ENCODE peak calls at places on chromosomes 13 and 19, in six cellular contexts. P is IMR-90, O is neuronal stem cell, B is mesendoderm, E is mesenchymal stem cell, A is H1. I is an unnamed sample.

GRCh38 chr13:37027639-37028038 is 27.1 kb downstream of the EXOSC8 start:
- DNase-seq in P (no peak), O (no peak), E (no peak), A (no peak), B (no peak), I (no peak)

GRCh38 chr13:91375119-91375729 is 23.2 kb upstream of the GPC5 start:
- DNase-seq in E (peak), A (no peak), O (no peak), P (peak), B (peak), I (no peak)

GRCh38 chr13:34894756-34895155 is 47.3 kb upstream of the NBEA start:
- DNase-seq in P (no peak), A (no peak), O (no peak), B (no peak), E (no peak), I (no peak)

GRCh38 chr19:19420570-19421301 is 15.3 kb downstream of the GATAD2A start:
- DNase-seq in A (no peak), O (no peak), B (no peak), P (no peak), E (no peak), I (no peak)

GRCh38 chr19:30209617-30210600 is 162.3 kb upstream of the ZNF536 start:
- DNase-seq in B (no peak), P (no peak), E (no peak), A (no peak), O (no peak), I (peak)

GRCh38 chr13:48446454-48446853 is 33.5 kb upstream of the LPAR6 start:
- DNase-seq in O (no peak), E (peak), A (no peak), B (no peak), P (peak), I (no peak)

GRCh38 chr13:70203661-70204229 is 95.5 kb upstream of the KLHL1 start:
- DNase-seq in O (no peak), A (no peak), P (no peak), E (no peak), B (peak), I (no peak)

GRCh38 chr13:91313103-91313502 is 34.4 kb upstream of the MIR17HG start:
- DNase-seq in P (peak), B (peak), O (no peak), A (no peak), E (peak), I (no peak)

GRCh38 chr13:43783820-43784219 is 3.0 kb downstream of the ENOX1 start:
- DNase-seq in E (peak), O (no peak), A (no peak), B (peak), P (peak), I (no peak)

GRCh38 chr19:24178207-24178606 is 91.2 kb downstream of the ZNF254 start:
- DNase-seq in A (no peak), O (no peak), P (no peak), B (no peak), E (no peak), I (no peak)

DNA sequence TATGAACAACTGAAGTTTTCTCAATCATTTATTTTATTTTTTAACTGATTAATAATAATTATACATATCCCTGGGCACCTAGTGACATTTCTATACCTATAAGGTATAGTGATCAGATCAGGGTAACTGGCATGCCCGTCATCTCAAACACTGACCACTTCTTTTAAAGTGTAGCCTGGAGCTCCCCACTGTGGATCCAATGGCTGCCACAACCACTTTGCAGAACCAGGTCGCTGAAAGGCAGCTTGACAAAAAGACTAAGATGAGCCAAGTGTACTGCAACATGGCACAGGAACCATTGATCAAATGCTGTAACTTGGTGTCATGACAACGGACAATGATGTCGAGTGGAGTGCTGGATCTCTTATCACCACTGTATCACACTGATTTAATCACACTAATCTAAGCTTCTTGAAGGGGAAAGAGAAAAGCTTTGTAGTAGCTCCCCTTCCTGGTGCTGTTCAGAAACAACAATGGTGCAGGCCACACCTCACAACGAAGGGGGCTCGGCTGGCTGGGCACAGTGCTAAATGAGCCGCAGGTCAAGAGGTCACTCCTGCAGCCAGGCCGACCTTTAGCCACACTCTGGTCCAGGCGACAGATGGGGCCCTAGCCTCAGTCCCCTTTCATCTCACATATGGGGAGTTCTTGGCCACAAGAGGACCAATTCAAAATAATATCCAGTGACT is 2.3 kb upstream of the TNFRSF19 start:
- DNase-seq in A (no peak), P (no peak), B (peak), E (no peak), O (peak), I (peak)
- H2BK5ac ChIP-seq in A (no peak), P (no peak), B (no peak), E (no peak), O (no peak), I (no peak)

GRCh38 chr13:98272549-98272948 is 95.5 kb upstream of the RNF113B start:
- DNase-seq in P (no peak), A (no peak), B (peak), E (no peak), O (peak), I (no peak)
- H2BK5ac ChIP-seq in P (no peak), A (no peak), B (peak), E (no peak), O (no peak), I (no peak)

GRCh38 chr19:41363753-41364545 is at the start of gene B9D2:
- DNase-seq in B (peak), A (peak), P (peak), E (peak), O (peak), I (peak)
- H2BK5ac ChIP-seq in B (peak), A (peak), P (peak), E (peak), O (peak), I (no peak)

DNA sequence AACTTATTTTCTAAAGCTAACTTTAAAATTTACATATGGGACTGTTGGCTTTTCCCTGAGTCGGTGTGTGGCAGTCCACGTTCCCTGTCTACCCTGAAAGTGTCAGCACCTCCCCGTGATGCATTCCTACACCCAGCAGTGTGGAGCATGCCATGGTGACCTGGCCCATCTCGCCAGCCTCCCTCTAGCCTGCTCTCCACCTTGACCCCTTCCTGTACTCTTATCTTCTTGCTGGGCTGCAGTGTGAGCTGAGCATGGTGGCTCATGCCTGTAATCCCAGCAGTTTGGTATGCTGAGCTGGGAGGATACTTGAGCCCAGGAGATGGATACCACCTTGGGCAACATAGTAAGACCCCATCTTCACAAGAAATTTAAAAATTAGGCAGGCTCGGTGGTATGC is 25.4 kb downstream of the MICOS13 start:
- DNase-seq in O (no peak), A (no peak), P (no peak), E (no peak), B (no peak), I (no peak)
- H2BK5ac ChIP-seq in O (no peak), A (no peak), P (no peak), E (no peak), B (no peak), I (no peak)

DNA sequence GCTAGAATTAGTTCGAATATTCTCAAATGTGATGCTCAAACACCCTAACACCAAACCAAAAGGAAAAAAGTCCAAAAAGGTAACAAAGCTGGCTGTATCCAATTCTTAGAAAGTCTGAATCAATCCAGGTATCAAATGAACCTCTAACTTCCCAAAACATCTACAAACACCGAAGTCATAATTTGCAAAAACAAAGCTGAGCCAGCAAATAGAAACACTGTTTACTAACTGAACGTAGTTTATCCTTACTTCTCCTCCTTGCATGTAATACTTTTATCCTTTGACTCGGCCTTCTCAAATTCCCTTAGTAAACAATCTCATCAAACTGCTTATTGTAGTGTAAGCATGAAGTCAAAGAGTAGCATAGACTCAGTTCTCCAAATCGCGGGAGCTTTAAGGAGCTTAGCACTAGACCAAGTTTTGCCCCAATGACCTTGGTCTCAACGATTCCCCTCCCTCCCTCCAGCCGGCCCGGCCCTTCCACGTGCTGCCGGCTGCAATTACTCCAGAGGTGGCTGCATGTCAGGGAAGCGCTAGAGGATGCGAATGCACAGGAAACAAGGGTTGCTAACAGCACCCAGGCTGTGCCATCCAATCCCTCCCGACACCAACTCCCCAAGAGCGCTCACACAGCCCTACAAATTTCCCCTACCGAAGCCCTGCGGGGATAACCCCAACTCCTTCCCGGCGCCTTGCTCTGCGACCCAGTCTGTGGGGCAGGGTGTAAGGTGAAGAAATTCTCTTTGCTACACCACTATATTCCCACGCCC is 693 bp downstream of the XPO4 start:
- DNase-seq in B (peak), O (no peak), A (no peak), E (peak), P (peak), I (peak)
- H2BK5ac ChIP-seq in B (peak), O (peak), A (peak), E (peak), P (peak), I (no peak)

DNA sequence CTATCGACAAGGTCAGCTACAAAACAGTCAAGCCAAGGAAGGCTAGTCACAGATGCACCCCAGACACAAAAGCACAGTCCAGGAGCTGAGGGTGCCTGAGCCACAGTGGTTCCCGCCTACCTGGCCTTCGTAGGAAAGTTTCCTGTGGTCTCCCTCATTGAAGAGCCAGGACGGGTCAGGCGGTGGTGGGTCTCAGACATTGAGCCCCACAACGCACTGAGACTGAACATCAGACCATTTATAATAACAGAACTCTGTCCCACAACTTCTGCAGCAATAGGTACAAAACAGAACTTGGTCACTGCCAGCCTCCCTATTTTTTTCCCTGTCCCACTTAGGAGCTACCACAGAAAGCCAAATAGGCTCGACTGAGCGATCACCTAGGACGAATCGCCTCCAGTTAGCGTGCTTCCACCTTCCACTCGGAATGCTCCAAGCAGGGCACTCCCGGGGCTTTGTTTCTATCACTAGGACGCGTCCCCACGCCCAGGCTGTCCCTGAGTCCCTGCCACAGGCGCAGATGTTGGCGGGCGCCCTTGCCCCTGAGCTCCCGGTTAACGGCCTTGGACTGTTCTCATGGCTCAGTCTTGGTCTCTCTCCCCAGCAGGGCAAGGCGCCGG is 640 bp upstream of the ZNF544 start:
- DNase-seq in A (no peak), P (no peak), E (no peak), O (peak), B (peak), I (no peak)
- H2BK5ac ChIP-seq in A (peak), P (peak), E (peak), O (peak), B (peak), I (no peak)

GRCh38 chr13:51980918-51981317 is 30.3 kb downstream of the ATP7B start:
- DNase-seq in P (no peak), B (no peak), O (no peak), A (no peak), E (no peak), I (no peak)
- H2BK5ac ChIP-seq in P (no peak), B (no peak), O (no peak), A (no peak), E (no peak), I (no peak)

GRCh38 chr13:106311004-106311403 is 224.5 kb downstream of the EFNB2 start:
- DNase-seq in A (no peak), P (no peak), O (no peak), E (no peak), B (no peak), I (no peak)
- H2BK5ac ChIP-seq in A (no peak), P (no peak), O (no peak), E (no peak), B (no peak), I (no peak)